ENCODE peak calls at places on chromosomes 4 and X, in five cellular contexts. D is NAMALWA; X is A172; L is adrenal gland; G is activated CD8-positive, alpha-beta T cell treated with anti-CD3 and anti-CD28 coated beads, Interleukin-2, amount 10 ng/mL, durations not matched to agents 7 days and 5 days. A is an unnamed sample.

GRCh38 chrX:130746709-130747347 is 156.2 kb downstream of the ENOX2 start:
- DNase-seq in D (no peak), X (no peak), L (no peak), G (no peak), A (no peak)

GRCh38 chrX:114626323-114626722 is 42.4 kb downstream of the HTR2C start:
- DNase-seq in D (peak; percentile 19), X (peak; percentile 0), L (no peak), G (no peak), A (no peak)

GRCh38 chr4:77344001-77344400 is 187.0 kb downstream of the CCNG2 start:
- DNase-seq in D (no peak), X (no peak), L (no peak), G (no peak), A (no peak)

GRCh38 chr4:46390353-46391058 is 578 bp upstream of the GABRA2 start:
- DNase-seq in D (no peak), X (no peak), L (no peak), G (no peak), A (no peak)

GRCh38 chrX:119643696-119644095 is 37.5 kb upstream of the NKRF start:
- DNase-seq in D (no peak), X (no peak), L (no peak), G (no peak), A (no peak)

GRCh38 chr4:37803348-37803973 is 23.0 kb upstream of the PGM2 start:
- DNase-seq in D (peak; percentile 78), X (peak; percentile 56), L (no peak), G (peak; percentile 27), A (peak; percentile 33)

GRCh38 chrX:43655961-43656494 is at the start of gene MAOA:
- DNase-seq in D (no peak), X (no peak), L (peak; percentile 73), G (peak; percentile 26), A (no peak)

GRCh38 chrX:12115377-12115776 is 22.9 kb upstream of the FRMPD4 start:
- DNase-seq in D (peak; percentile 15), X (no peak), L (no peak), G (no peak), A (no peak)

GRCh38 chr4:168589154-168589553 is 92.3 kb downstream of the PALLD start:
- DNase-seq in D (no peak), X (peak; percentile 89), L (no peak), G (no peak), A (no peak)

GRCh38 chr4:175691791-175692190 is 120.3 kb downstream of the GPM6A start:
- DNase-seq in D (no peak), X (no peak), L (no peak), G (no peak), A (no peak)

GRCh38 chr4:182944484-182945227 is 27.5 kb upstream of the DCTD start:
- DNase-seq in D (no peak), X (no peak), L (no peak), G (no peak), A (no peak)

GRCh38 chrX:49186125-49187027 is at the start of gene PRICKLE3:
- DNase-seq in D (peak; percentile 83), X (no peak), L (peak; percentile 80), G (peak; percentile 79), A (peak; percentile 66)

GRCh38 chr4:102935716-102936115 is 66.9 kb downstream of the CISD2 start:
- DNase-seq in D (no peak), X (no peak), L (no peak), G (no peak), A (no peak)

GRCh38 chr4:180028682-180029081 is 2214.5 kb upstream of the TENM3 start:
- DNase-seq in D (peak; percentile 79), X (peak; percentile 38), L (no peak), G (peak; percentile 21), A (no peak)

GRCh38 chr4:39922389-39922788 is 55.3 kb downstream of the PDS5A start:
- DNase-seq in D (no peak), X (no peak), L (no peak), G (no peak), A (no peak)

A was measured in GDM1.